ENCODE peak calls at places on chromosome 7, in ten cellular contexts. E, X, D, R, Z, W, T, P, K and G are unnamed samples.

GRCh38 chr7:138654616-138655015 is 46.5 kb downstream of the SVOPL start:
- DNase-seq in E (no peak), X (no peak), D (no peak), R (no peak), Z (no peak), W (no peak), T (no peak), P (no peak), K (no peak), G (no peak)

GRCh38 chr7:46715579-46715978 is 794.5 kb upstream of the IGFBP3 start:
- DNase-seq in E (no peak), X (no peak), D (no peak), R (no peak), Z (no peak), W (no peak), T (no peak), P (no peak), K (no peak), G (no peak)

GRCh38 chr7:94344826-94345225 is 49.9 kb upstream of the COL1A2 start:
- DNase-seq in E (no peak), X (no peak), D (no peak), R (no peak), Z (no peak), W (no peak), T (no peak), P (peak), K (no peak), G (no peak)

GRCh38 chr7:18638594-18639452 is 143.3 kb downstream of the HDAC9 start:
- DNase-seq in E (peak), X (peak), D (no peak), R (no peak), Z (no peak), W (peak), T (no peak), P (peak), K (no peak), G (peak)

GRCh38 chr7:140649566-140650205 is 9.1 kb upstream of the DENND2A start:
- DNase-seq in E (no peak), X (no peak), D (no peak), R (no peak), Z (no peak), W (no peak), T (no peak), P (peak), K (no peak), G (peak)

GRCh38 chr7:28298870-28299484 is 113.3 kb upstream of the CREB5 start:
- DNase-seq in E (peak), X (peak), D (peak), R (peak), Z (peak), W (no peak), T (peak), P (peak), K (no peak), G (no peak)

GRCh38 chr7:55362927-55363326 is 2.2 kb upstream of the LANCL2 start:
- DNase-seq in E (no peak), X (no peak), D (no peak), R (no peak), Z (no peak), W (no peak), T (no peak), P (no peak), K (no peak), G (no peak)

GRCh38 chr7:50346548-50347497 is 42.3 kb downstream of the IKZF1 start:
- DNase-seq in E (no peak), X (no peak), D (no peak), R (no peak), Z (no peak), W (no peak), T (no peak), P (no peak), K (no peak), G (no peak)

GRCh38 chr7:151085691-151086620 is at the start of gene AGAP3:
- DNase-seq in E (peak), X (peak), D (peak), R (no peak), Z (peak), W (peak), T (peak), P (peak), K (peak), G (peak)

GRCh38 chr7:44664756-44665461 is 58.5 kb downstream of the OGDH start:
- DNase-seq in E (no peak), X (no peak), D (no peak), R (no peak), Z (no peak), W (no peak), T (no peak), P (no peak), K (no peak), G (no peak)

GRCh38 chr7:111012152-111012551 is 78.8 kb upstream of the LRRN3 start:
- DNase-seq in E (no peak), X (no peak), D (no peak), R (no peak), Z (no peak), W (no peak), T (no peak), P (peak), K (no peak), G (no peak)

GRCh38 chr7:95321720-95322119 is 2.6 kb downstream of the PON1 start:
- DNase-seq in E (no peak), X (no peak), D (no peak), R (no peak), Z (no peak), W (no peak), T (no peak), P (no peak), K (no peak), G (no peak)